ENCODE peak calls at places on chromosomes 7 and 10, in ten cellular contexts. O, E, T, X, V, S, D, Z, G and F are unnamed samples.

GRCh38 chr7:69684955-69685631 is 86.8 kb downstream of the AUTS2 start:
- DNase-seq in O (no peak), E (no peak), T (no peak), X (no peak), V (no peak), S (no peak), D (no peak), Z (no peak), G (no peak), F (no peak)

GRCh38 chr10:31833753-31834152 is 94.9 kb downstream of the ARHGAP12 start:
- DNase-seq in O (no peak), E (no peak), T (no peak), X (no peak), V (no peak), S (no peak), D (no peak), Z (no peak), G (no peak), F (no peak)

GRCh38 chr10:42999385-43000020 is 77.4 kb upstream of the RET start:
- DNase-seq in O (no peak), E (peak), T (no peak), X (no peak), V (no peak), S (peak), D (no peak), Z (no peak), G (no peak), F (no peak)

GRCh38 chr7:158818325-158819213 is 10.7 kb downstream of the ESYT2 start:
- DNase-seq in O (peak), E (peak), T (peak), X (peak), V (peak), S (peak), D (peak), Z (no peak), G (peak), F (peak)

GRCh38 chr10:49552277-49552676 is 13.4 kb upstream of the ERCC6 start:
- DNase-seq in O (peak), E (no peak), T (no peak), X (peak), V (peak), S (no peak), D (peak), Z (no peak), G (no peak), F (peak)

GRCh38 chr10:2610946-2611345 is 456.4 kb upstream of the PFKP start:
- DNase-seq in O (no peak), E (no peak), T (no peak), X (no peak), V (no peak), S (no peak), D (no peak), Z (no peak), G (no peak), F (no peak)

GRCh38 chr10:22722770-22723169 is 8.4 kb upstream of the PIP4K2A start:
- DNase-seq in O (no peak), E (no peak), T (no peak), X (no peak), V (no peak), S (no peak), D (no peak), Z (no peak), G (no peak), F (no peak)

GRCh38 chr10:110815354-110816004 is 56.2 kb upstream of the PDCD4 start:
- DNase-seq in O (no peak), E (no peak), T (no peak), X (no peak), V (no peak), S (no peak), D (no peak), Z (no peak), G (no peak), F (no peak)

GRCh38 chr10:122845783-122846332 is at the start of gene CUZD1:
- DNase-seq in O (no peak), E (no peak), T (no peak), X (no peak), V (no peak), S (no peak), D (no peak), Z (no peak), G (no peak), F (no peak)